ENCODE peak calls at places on chromosomes 3 and 15, in six cellular contexts. J is tibial artery, K is neural progenitor cell, M is ovary, U is psoas muscle, Z is OCI-LY7. E is an unnamed sample.

GRCh38 chr3:39466988-39467387 is 492 bp upstream of the MOBP start:
- DNase-seq in J (no peak), K (no peak), M (no peak), U (no peak), Z (no peak), E (no peak)

GRCh38 chr15:99545605-99546004 is 20.2 kb upstream of the MEF2A start:
- DNase-seq in J (no peak), K (no peak), M (no peak), U (no peak), Z (no peak), E (no peak)

GRCh38 chr15:97683816-97684215 is 276.7 kb upstream of the ARRDC4 start:
- DNase-seq in J (no peak), K (no peak), M (no peak), U (no peak), Z (no peak), E (no peak)

GRCh38 chr15:101795455-101795854 is 7.9 kb upstream of the OR4F6 start:
- DNase-seq in J (no peak), K (no peak), M (no peak), U (no peak), Z (no peak), E (no peak)

GRCh38 chr15:40308844-40309189 is 1.1 kb upstream of the PLCB2 start:
- DNase-seq in J (no peak), K (no peak), M (no peak), U (no peak), Z (no peak), E (no peak)

GRCh38 chr3:71099997-71100719 is 483.4 kb downstream of the FOXP1 start:
- DNase-seq in J (no peak), K (no peak), M (no peak), U (no peak), Z (no peak), E (no peak)

GRCh38 chr3:43363621-43364266 is 77.4 kb downstream of the SNRK start:
- DNase-seq in J (no peak), K (no peak), M (peak; percentile 80), U (peak; percentile 84), Z (no peak), E (peak; percentile 46)

GRCh38 chr15:70863450-70864218 is 9.7 kb upstream of the LARP6 start:
- DNase-seq in J (no peak), K (no peak), M (no peak), U (no peak), Z (no peak), E (no peak)

GRCh38 chr3:154364849-154365248 is 40.6 kb upstream of the DHX36 start:
- DNase-seq in J (no peak), K (no peak), M (no peak), U (no peak), Z (no peak), E (no peak)

GRCh38 chr15:62824111-62824737 is 218.3 kb upstream of the TPM1 start:
- DNase-seq in J (no peak), K (no peak), M (no peak), U (no peak), Z (no peak), E (no peak)

GRCh38 chr3:16467368-16467767 is 46.1 kb downstream of the RFTN1 start:
- DNase-seq in J (no peak), K (no peak), M (no peak), U (no peak), Z (no peak), E (no peak)

GRCh38 chr3:152943645-152944044 is 108.7 kb downstream of the P2RY1 start:
- DNase-seq in J (no peak), K (no peak), M (no peak), U (no peak), Z (no peak), E (no peak)

GRCh38 chr3:20064387-20064786 is 24.1 kb downstream of the KAT2B start:
- DNase-seq in J (no peak), K (no peak), M (no peak), U (no peak), Z (no peak), E (no peak)

GRCh38 chr3:175260145-175260794 is 401.1 kb downstream of the NAALADL2 start:
- DNase-seq in J (no peak), K (no peak), M (no peak), U (no peak), Z (no peak), E (no peak)

GRCh38 chr3:54133196-54133595 is 10.8 kb downstream of the CACNA2D3 start:
- DNase-seq in J (no peak), K (no peak), M (no peak), U (no peak), Z (no peak), E (no peak)

GRCh38 chr3:35200056-35200455 is 439.3 kb upstream of the ARPP21 start:
- DNase-seq in J (no peak), K (no peak), M (no peak), U (no peak), Z (no peak), E (no peak)

GRCh38 chr15:67543348-67543718 is 830 bp downstream of the MAP2K5 start:
- DNase-seq in J (no peak), K (peak; percentile 25), M (no peak), U (peak; percentile 57), Z (no peak), E (peak; percentile 63)

GRCh38 chr15:67545864-67546263 is 3.4 kb downstream of the MAP2K5 start:
- DNase-seq in J (no peak), K (no peak), M (no peak), U (no peak), Z (no peak), E (no peak)

GRCh38 chr15:67544475-67544874 is 2.0 kb downstream of the MAP2K5 start:
- DNase-seq in J (no peak), K (no peak), M (no peak), U (no peak), Z (no peak), E (no peak)

GRCh38 chr15:67542192-67542461 is 376 bp upstream of the MAP2K5 start:
- DNase-seq in J (no peak), K (peak; percentile 62), M (no peak), U (no peak), Z (no peak), E (peak; percentile 20)

GRCh38 chr15:67542462-67543347 is at the start of gene MAP2K5:
- DNase-seq in J (peak; percentile 85), K (peak; percentile 85), M (peak; percentile 86), U (peak; percentile 93), Z (peak; percentile 83), E (peak; percentile 92)
- H3K4me1 ChIP-seq in J (no peaks in the 10 kb centered on the region), K (peaks cover 14% of the 10 kb centered on the region), M (peaks cover 2% of the 10 kb centered on the region), U (peaks cover 12% of the 10 kb centered on the region), Z (peaks cover 60% of the 10 kb centered on the region), E (peaks cover 12% of the 10 kb centered on the region)

DNA sequence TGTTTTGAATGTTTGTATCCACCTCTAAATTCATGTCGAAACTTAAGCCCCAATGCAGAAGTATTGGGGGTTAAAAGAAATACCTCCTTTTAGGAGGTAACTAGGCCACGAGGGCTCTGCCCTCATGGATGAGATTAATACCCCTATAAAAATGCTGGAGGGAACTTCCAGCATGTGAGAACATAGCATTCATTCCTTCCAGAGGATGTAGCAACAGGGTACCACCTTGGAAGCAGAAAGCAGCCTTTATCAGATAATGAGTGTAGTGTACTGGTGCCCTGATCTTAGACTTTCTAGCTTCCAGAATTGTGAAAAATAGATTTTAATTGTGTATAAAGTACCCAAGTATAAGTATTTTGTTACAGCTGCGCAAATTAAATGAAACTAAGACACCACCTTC is 353.4 kb upstream of the MANF start:
- DNase-seq in J (no peak), K (no peak), M (no peak), U (no peak), Z (no peak), E (no peak)
- H3K4me1 ChIP-seq in J (no peaks in the 10 kb centered on the region), K (peaks cover 12% of the 10 kb centered on the region), M (no peaks in the 10 kb centered on the region), U (no peaks in the 10 kb centered on the region), Z (no peaks in the 10 kb centered on the region), E (no peaks in the 10 kb centered on the region)

GRCh38 chr3:23824699-23825444 is 19.1 kb downstream of the UBE2E1 start:
- DNase-seq in J (no peak), K (no peak), M (no peak), U (no peak), Z (no peak), E (no peak)

GRCh38 chr3:23823620-23824019 is 17.9 kb downstream of the UBE2E1 start:
- DNase-seq in J (no peak), K (no peak), M (no peak), U (no peak), Z (no peak), E (no peak)

GRCh38 chr3:23826382-23827061 is 20.8 kb downstream of the UBE2E1 start:
- DNase-seq in J (peak; percentile 36), K (no peak), M (no peak), U (no peak), Z (no peak), E (no peak)

GRCh38 chr3:23822559-23822958 is 16.8 kb downstream of the UBE2E1 start:
- DNase-seq in J (no peak), K (no peak), M (no peak), U (no peak), Z (no peak), E (no peak)

DNA sequence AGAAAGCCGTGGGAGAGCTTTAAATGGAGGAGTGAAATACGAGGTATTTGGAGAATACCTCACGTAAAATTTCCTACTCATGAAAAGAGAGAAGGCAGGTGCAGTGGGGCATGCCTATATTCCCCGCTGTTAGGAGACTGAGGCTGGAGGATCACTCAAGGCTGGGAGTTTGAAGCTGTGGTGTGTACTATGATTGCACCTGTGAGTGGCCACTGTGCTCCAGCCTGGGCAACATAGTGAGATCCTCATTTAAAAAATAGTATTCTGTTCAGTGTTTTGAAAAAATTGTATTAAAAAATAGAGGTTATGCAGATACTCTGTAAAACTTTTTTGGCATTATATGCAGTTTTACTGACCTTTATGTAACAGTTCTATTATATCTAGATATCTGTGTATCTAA is 20.0 kb downstream of the UBE2E1 start:
- DNase-seq in J (no peak), K (no peak), M (no peak), U (no peak), Z (no peak), E (no peak)
- H3K4me1 ChIP-seq in J (no peaks in the 10 kb centered on the region), K (peaks cover 34% of the 10 kb centered on the region), M (peaks cover 12% of the 10 kb centered on the region), U (peaks cover 51% of the 10 kb centered on the region), Z (peaks cover 35% of the 10 kb centered on the region), E (no peaks in the 10 kb centered on the region)

GRCh38 chr3:149369991-149370866 is 7.2 kb downstream of the TM4SF1 start:
- DNase-seq in J (no peak), K (peak; percentile 63), M (no peak), U (no peak), Z (no peak), E (no peak)
- H3K4me1 ChIP-seq in J (no peaks in the 10 kb centered on the region), K (peaks cover 30% of the 10 kb centered on the region), M (peaks cover 2% of the 10 kb centered on the region), U (peaks cover 21% of the 10 kb centered on the region), Z (no peaks in the 10 kb centered on the region), E (peaks cover 11% of the 10 kb centered on the region)

GRCh38 chr3:46903341-46904302 is 26.1 kb downstream of the PTH1R start:
- DNase-seq in J (peak; percentile 16), K (no peak), M (peak; percentile 25), U (peak; percentile 60), Z (no peak), E (no peak)
- H3K4me1 ChIP-seq in J (no peaks in the 10 kb centered on the region), K (peaks cover 3% of the 10 kb centered on the region), M (peaks cover 6% of the 10 kb centered on the region), U (peaks cover 4% of the 10 kb centered on the region), Z (no peaks in the 10 kb centered on the region), E (peaks cover 7% of the 10 kb centered on the region)

GRCh38 chr3:126212250-126212628 is 31.9 kb upstream of the ALDH1L1 start:
- DNase-seq in J (no peak), K (no peak), M (no peak), U (no peak), Z (no peak), E (no peak)
- H3K4me1 ChIP-seq in J (no peaks in the 10 kb centered on the region), K (peaks cover 6% of the 10 kb centered on the region), M (peaks cover 4% of the 10 kb centered on the region), U (peaks cover 18% of the 10 kb centered on the region), Z (no peaks in the 10 kb centered on the region), E (no peaks in the 10 kb centered on the region)

DNA sequence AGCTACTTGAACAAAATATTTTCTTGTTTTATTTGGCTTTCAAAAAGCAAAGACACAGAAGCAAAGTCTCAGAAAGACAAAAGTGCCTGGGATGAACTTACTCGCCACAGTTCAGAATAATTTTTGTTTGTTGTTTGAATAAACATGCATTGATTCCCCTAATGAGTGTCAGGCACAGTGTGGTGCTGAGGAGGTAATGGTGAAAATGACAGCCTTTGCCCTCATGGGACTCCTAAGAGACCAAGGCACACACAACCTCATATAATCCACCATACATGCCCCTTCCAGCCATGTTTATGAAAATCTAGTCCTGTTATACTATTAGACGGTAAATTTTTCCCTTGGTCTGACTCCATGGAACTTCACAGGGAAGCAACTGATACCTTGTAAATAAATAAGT is 2.5 kb downstream of the GOLIM4 start:
- DNase-seq in J (no peak), K (no peak), M (no peak), U (no peak), Z (peak; percentile 40), E (no peak)
- H3K4me1 ChIP-seq in J (no peaks in the 10 kb centered on the region), K (peaks cover 27% of the 10 kb centered on the region), M (peaks cover 9% of the 10 kb centered on the region), U (peaks cover 45% of the 10 kb centered on the region), Z (peaks cover 56% of the 10 kb centered on the region), E (peaks cover 10% of the 10 kb centered on the region)

E was measured in testis.